ENCODE peak calls at places on chromosomes 1 and 21, in seven cellular contexts. B is prostate gland, W is tibial nerve, Z is KG1, O is LNCaP clone FGC, F is H7, I is HTR-8/SVneo. T is an unnamed sample.

GRCh38 chr1:224592636-224593579 is 23.2 kb upstream of the CNIH3 start:
- DNase-seq in Z (no peak), W (no peak), F (no peak), I (peak), B (no peak), O (no peak), T (no peak)

GRCh38 chr21:35824136-35824535 is 236.2 kb downstream of the SETD4 start:
- DNase-seq in O (no peak), B (no peak), Z (no peak), W (no peak), F (no peak), I (no peak), T (no peak)

GRCh38 chr1:228280961-228281591 is 73.2 kb downstream of the OBSCN start:
- DNase-seq in W (no peak), I (no peak), O (no peak), B (no peak), Z (no peak), F (no peak), T (no peak)

GRCh38 chr1:167707942-167708341 is 13.8 kb upstream of the MPZL1 start:
- DNase-seq in Z (no peak), B (no peak), F (no peak), I (no peak), W (no peak), O (no peak), T (no peak)

GRCh38 chr1:45722809-45723208 is 27.6 kb downstream of the IPP start:
- DNase-seq in O (no peak), B (no peak), Z (no peak), F (no peak), I (no peak), W (no peak), T (no peak)

GRCh38 chr1:99786751-99787501 is 20.5 kb upstream of the FRRS1 start:
- DNase-seq in B (no peak), Z (no peak), F (no peak), O (no peak), W (no peak), I (no peak), T (no peak)

GRCh38 chr1:16048573-16049189 is 5.1 kb downstream of the CLCNKB start:
- DNase-seq in O (no peak), I (no peak), W (no peak), Z (no peak), F (peak), B (peak), T (peak)

GRCh38 chr1:22341791-22342605 is 109.7 kb upstream of the ZBTB40 start:
- DNase-seq in O (peak), B (peak), I (peak), F (peak), Z (no peak), W (no peak), T (no peak)

GRCh38 chr1:44014365-44015104 is 16.7 kb downstream of the SLC6A9 start:
- DNase-seq in I (no peak), W (no peak), B (no peak), F (no peak), Z (no peak), O (no peak), T (no peak)

GRCh38 chr1:156560585-156561163 is 11.7 kb downstream of the IQGAP3 start:
- DNase-seq in I (no peak), B (no peak), Z (no peak), O (no peak), W (no peak), F (no peak), T (no peak)